ENCODE peak calls at places on chromosome 9, in five cellular contexts. Z is IMR-90, A is mesenchymal stem cell, R is neuronal stem cell, Y is mesendoderm. Q is an unnamed sample.

GRCh38 chr9:98409637-98410173 is 154.3 kb upstream of the TBC1D2 start:
- DNase-seq in Z (no peak), A (no peak), R (no peak), Y (no peak), Q (no peak)

GRCh38 chr9:125434986-125435775 is 173.6 kb downstream of the GAPVD1 start:
- DNase-seq in Z (no peak), A (no peak), R (no peak), Y (no peak), Q (no peak)

GRCh38 chr9:94449486-94449885 is 105.4 kb upstream of the PCAT7 start:
- DNase-seq in Z (no peak), A (no peak), R (no peak), Y (no peak), Q (no peak)

GRCh38 chr9:69933445-69933844 is 110.2 kb upstream of the MAMDC2 start:
- DNase-seq in Z (no peak), A (peak; percentile 44), R (no peak), Y (peak; percentile 49), Q (no peak)

GRCh38 chr9:126702501-126703329 is 89.0 kb downstream of the LMX1B start:
- DNase-seq in Z (no peak), A (peak; percentile 25), R (no peak), Y (peak; percentile 34), Q (no peak)

GRCh38 chr9:123355761-123356520 is at the start of gene CRB2:
- DNase-seq in Z (no peak), A (peak; percentile 50), R (peak; percentile 80), Y (peak; percentile 93), Q (peak; percentile 86)

GRCh38 chr9:93089481-93089991 is 6.5 kb upstream of the CARD19 start:
- DNase-seq in Z (no peak), A (no peak), R (no peak), Y (no peak), Q (no peak)

GRCh38 chr9:14140121-14140520 is 173.8 kb downstream of the NFIB start:
- DNase-seq in Z (no peak), A (no peak), R (no peak), Y (no peak), Q (no peak)

GRCh38 chr9:3526903-3527652 is 1.3 kb upstream of the RFX3 start:
- DNase-seq in Z (peak; percentile 13), A (peak; percentile 50), R (peak; percentile 41), Y (peak; percentile 76), Q (peak; percentile 52)

GRCh38 chr9:3528466-3528865 is 2.7 kb upstream of the RFX3 start:
- DNase-seq in Z (no peak), A (no peak), R (no peak), Y (no peak), Q (no peak)

GRCh38 chr9:3527653-3527960 is 1.8 kb upstream of the RFX3 start:
- DNase-seq in Z (no peak), A (peak; percentile 33), R (no peak), Y (no peak), Q (no peak)

GRCh38 chr9:3534614-3535404 is 9.0 kb upstream of the RFX3 start:
- DNase-seq in Z (no peak), A (no peak), R (no peak), Y (no peak), Q (no peak)

GRCh38 chr9:3532158-3532557 is 6.4 kb upstream of the RFX3 start:
- DNase-seq in Z (no peak), A (no peak), R (no peak), Y (no peak), Q (no peak)
- H2BK5ac ChIP-seq in Z (no peak overlapping the region), A (no peak overlapping the region), R (no peak overlapping the region), Y (no peak overlapping the region), Q (no peak overlapping the region)

DNA sequence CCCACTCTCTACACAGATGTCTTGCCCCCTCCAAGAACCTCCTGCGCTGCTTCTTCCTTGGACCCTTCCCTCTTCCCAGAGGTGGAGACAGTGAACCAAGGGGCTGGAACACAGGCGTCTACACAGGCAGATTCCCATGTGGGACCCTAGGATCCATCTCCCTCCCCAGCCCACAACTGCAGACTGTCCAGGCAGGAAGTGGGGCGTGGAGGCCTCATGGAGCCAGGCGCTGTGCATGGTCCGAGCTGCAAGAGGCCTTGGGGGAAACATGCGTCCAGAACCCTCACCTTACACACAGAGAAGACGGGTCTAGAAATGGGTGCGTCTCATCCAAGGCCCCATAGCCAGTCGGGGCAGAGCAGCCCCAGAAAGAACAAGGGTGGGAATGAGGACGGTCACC is 117.5 kb downstream of the VAV2 start:
- DNase-seq in Z (no peak), A (no peak), R (no peak), Y (no peak), Q (no peak)
- H2BK5ac ChIP-seq in Z (no peak overlapping the region), A (no peak overlapping the region), R (no peak overlapping the region), Y (no peak overlapping the region), Q (no peak overlapping the region)

DNA sequence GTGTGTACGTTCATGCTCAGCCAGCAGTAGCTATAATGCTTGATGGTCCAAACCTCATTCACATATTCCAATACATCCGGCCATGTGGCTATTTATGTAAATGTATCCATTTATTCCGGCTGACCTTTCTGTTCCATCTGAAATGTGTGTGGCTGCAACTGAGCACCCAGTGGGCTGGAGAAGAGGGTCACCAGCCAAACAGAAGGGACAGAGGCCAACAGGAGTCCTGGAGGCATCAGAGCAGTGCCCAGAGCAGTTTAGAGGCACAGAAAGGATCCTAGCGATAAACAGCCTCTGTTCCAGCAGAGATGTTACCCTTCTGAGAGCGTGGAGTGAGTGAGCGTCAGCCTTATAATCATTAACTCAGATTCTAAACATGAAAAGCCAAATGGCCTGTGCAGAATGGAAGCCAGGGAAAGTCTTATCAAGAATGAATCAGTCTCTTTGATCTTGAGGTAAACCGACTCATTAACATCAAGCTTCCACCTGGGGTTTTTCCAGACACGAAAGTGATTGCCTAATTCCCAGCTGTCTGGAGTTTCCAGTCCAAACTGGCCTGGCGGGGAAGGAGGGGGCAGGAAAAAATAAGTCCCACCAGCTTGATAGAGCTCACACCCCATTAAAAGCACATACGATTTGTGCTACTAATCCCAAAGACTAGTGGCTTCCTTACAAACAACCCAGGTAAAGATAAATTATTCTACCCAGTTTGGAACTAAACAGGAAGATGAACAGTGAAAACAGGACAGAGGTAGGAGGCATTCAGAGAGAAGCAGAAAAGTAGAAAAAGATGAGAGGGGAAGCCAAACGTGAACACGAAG is 55.7 kb downstream of the SUSD1 start:
- DNase-seq in Z (peak; percentile 45), A (peak; percentile 34), R (no peak), Y (peak; percentile 84), Q (no peak)
- H2BK5ac ChIP-seq in Z (no peak overlapping the region), A (peak overlapping the region; percentile 63), R (no peak overlapping the region), Y (no peak overlapping the region), Q (no peak overlapping the region)

GRCh38 chr9:16450578-16450977 is 419.9 kb downstream of the BNC2 start:
- DNase-seq in Z (no peak), A (no peak), R (no peak), Y (no peak), Q (no peak)
- H2BK5ac ChIP-seq in Z (no peak overlapping the region), A (no peak overlapping the region), R (no peak overlapping the region), Y (no peak overlapping the region), Q (no peak overlapping the region)

DNA sequence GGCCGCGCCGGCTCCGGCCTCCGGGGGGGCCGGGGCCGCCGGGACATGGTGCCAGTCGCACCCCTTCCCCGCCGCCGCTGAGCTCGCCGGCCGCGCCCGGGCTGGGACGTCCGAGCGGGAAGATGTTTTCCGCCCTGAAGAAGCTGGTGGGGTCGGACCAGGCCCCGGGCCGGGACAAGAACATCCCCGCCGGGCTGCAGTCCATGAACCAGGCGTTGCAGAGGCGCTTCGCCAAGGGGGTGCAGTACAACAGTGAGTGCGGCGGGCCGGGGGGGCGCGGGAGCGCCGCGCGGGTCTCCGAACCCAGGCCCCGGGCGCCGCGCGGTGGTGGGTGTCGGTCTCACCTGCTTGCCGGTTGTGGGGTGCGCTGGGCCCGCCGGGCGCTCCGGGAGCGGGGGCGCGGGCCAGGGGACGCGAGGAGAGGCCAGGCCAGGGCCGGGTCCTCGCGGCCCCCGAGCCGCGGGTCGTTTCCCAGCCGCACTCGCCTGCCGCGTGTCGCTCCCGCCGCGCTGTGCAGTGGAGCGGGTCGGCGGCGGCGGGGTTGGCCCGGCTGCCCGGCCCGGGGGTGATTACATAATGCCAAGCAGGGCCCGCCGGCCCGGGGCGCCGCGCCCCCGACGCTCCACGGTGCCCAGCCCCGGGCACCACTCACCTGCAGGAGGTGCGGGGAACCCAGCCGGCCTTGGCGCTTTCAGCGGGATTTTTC is 480 bp downstream of the RABL6 start:
- DNase-seq in Z (no peak), A (peak; percentile 18), R (no peak), Y (no peak), Q (no peak)
- H2BK5ac ChIP-seq in Z (peak overlapping the region; percentile 32), A (peak overlapping the region; percentile 26), R (peak overlapping the region; percentile 90), Y (peak overlapping the region; percentile 67), Q (no peak overlapping the region)

DNA sequence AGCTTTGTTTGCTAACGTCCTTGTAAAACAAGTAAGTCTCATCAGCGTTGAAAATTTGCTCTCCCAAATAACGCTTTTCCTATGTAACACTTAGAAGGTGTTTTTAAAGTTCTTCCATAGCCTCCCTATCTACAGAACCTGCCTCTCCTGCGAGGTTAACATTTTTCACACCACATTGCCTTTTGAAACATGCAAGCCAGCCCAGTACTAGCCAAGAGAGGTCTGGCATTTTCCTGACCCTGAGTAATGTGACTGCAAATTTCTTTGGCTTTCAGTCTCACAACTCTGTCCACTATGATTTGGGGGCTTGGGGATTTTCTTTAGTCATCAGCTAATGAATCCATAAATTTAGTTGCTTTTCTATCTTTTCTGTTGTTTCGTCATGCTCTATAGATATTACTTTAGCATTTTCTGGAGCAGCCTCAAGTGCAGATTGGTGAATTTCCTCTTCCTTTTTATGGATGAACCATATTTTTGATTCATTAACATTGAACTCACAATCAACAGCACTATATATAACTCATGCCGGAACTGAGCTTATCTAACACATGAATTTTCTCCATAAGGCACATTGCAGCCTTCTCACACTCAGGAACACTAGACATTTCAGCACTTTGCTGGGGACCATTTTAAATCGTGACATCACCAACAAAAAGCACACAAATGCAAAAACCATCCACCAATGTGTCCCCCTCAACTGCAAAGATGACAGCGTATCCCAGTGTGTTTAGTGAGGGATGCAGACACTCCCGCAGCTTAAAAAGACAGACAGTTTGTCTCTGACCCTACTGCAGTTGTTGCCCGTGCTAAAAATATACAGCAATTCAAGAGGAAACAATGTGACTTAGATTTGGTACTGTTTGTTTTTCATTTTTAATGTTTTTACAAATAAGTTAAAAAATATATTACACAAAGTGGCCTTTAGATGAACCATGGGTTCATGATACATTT is 77.2 kb upstream of the SPATA31C2 start:
- DNase-seq in Z (no peak), A (no peak), R (no peak), Y (no peak), Q (no peak)
- H2BK5ac ChIP-seq in Z (no peak overlapping the region), A (no peak overlapping the region), R (no peak overlapping the region), Y (no peak overlapping the region), Q (no peak overlapping the region)